ENCODE peak calls at places on chromosomes 11 and 22, in six cellular contexts. Y, E, F, Q, Z and T are unnamed samples.
A peak's percentile ranks its signal among the peaks of the same experiment; 100 is the strongest.

GRCh38 chr11:125082611-125083311 is 19.7 kb downstream of the SLC37A2 start:
- DNase-seq in Y (no peak), E (no peak), F (peak; percentile 60), Q (no peak), Z (no peak), T (no peak)

GRCh38 chr11:117470576-117470975 is 142.9 kb downstream of the CEP164 start:
- DNase-seq in Y (no peak), E (no peak), F (no peak), Q (no peak), Z (no peak), T (no peak)

GRCh38 chr22:19974233-19974861 is 32.7 kb upstream of the TXNRD2 start:
- DNase-seq in Y (peak; percentile 70), E (no peak), F (peak; percentile 68), Q (no peak), Z (peak; percentile 36), T (no peak)

GRCh38 chr11:34219862-34220490 is 114.5 kb downstream of the NAT10 start:
- DNase-seq in Y (no peak), E (peak; percentile 64), F (peak; percentile 55), Q (no peak), Z (no peak), T (peak; percentile 5)

GRCh38 chr11:3878036-3878584 is 22.6 kb downstream of the STIM1 start:
- DNase-seq in Y (no peak), E (no peak), F (no peak), Q (no peak), Z (no peak), T (no peak)

GRCh38 chr11:33893711-33894401 is 2.0 kb upstream of the LMO2 start:
- DNase-seq in Y (no peak), E (no peak), F (peak; percentile 86), Q (no peak), Z (no peak), T (no peak)

GRCh38 chr22:20138417-20138738 is 6.8 kb downstream of the ZDHHC8 start:
- DNase-seq in Y (no peak), E (no peak), F (no peak), Q (no peak), Z (no peak), T (no peak)

GRCh38 chr11:75279273-75279672 is 38.7 kb downstream of the TPBGL start:
- DNase-seq in Y (no peak), E (peak; percentile 36), F (no peak), Q (no peak), Z (no peak), T (no peak)

GRCh38 chr11:127103586-127104388 is 103.2 kb upstream of the KIRREL3 start:
- DNase-seq in Y (no peak), E (no peak), F (no peak), Q (no peak), Z (no peak), T (no peak)

GRCh38 chr22:25898707-25899365 is 156.8 kb downstream of the MYO18B start:
- DNase-seq in Y (no peak), E (no peak), F (no peak), Q (no peak), Z (no peak), T (no peak)

GRCh38 chr11:1880746-1881441 is 10.8 kb downstream of the PRR33 start:
- DNase-seq in Y (peak; percentile 14), E (no peak), F (no peak), Q (no peak), Z (no peak), T (no peak)

GRCh38 chr11:131253142-131253884 is 117.1 kb upstream of the NTM start:
- DNase-seq in Y (no peak), E (no peak), F (peak; percentile 69), Q (no peak), Z (no peak), T (no peak)

GRCh38 chr22:38072322-38073149 is 11.4 kb downstream of the SLC16A8 start:
- DNase-seq in Y (no peak), E (peak; percentile 48), F (no peak), Q (no peak), Z (no peak), T (no peak)

GRCh38 chr11:124582565-124582964 is 12.8 kb downstream of the OR8A1 start:
- DNase-seq in Y (no peak), E (no peak), F (no peak), Q (no peak), Z (no peak), T (no peak)

GRCh38 chr11:126597041-126597440 is 241.6 kb downstream of the ST3GAL4 start:
- DNase-seq in Y (no peak), E (no peak), F (no peak), Q (no peak), Z (no peak), T (no peak)

GRCh38 chr11:44032304-44033085 is 15.3 kb upstream of the ACCSL start:
- DNase-seq in Y (no peak), E (peak; percentile 66), F (peak; percentile 67), Q (no peak), Z (peak; percentile 44), T (peak; percentile 16)

GRCh38 chr22:37664249-37665101 is 6.0 kb downstream of the PDXP start:
- DNase-seq in Y (no peak), E (no peak), F (peak; percentile 70), Q (no peak), Z (no peak), T (no peak)

GRCh38 chr22:20437253-20438065 is at the start of gene SCARF2:
- DNase-seq in Y (no peak), E (peak; percentile 75), F (peak; percentile 82), Q (no peak), Z (peak; percentile 79), T (peak; percentile 51)

GRCh38 chr11:32385998-32386397 is 49.3 kb downstream of the WT1 start:
- DNase-seq in Y (peak; percentile 20), E (no peak), F (peak; percentile 77), Q (no peak), Z (no peak), T (peak; percentile 12)

GRCh38 chr11:76236092-76237026 is 30.1 kb upstream of the WNT11 start:
- DNase-seq in Y (no peak), E (no peak), F (peak; percentile 71), Q (peak; percentile 50), Z (no peak), T (no peak)

GRCh38 chr11:119518746-119519382 is 95.9 kb upstream of the THY1 start:
- DNase-seq in Y (no peak), E (no peak), F (peak; percentile 66), Q (no peak), Z (no peak), T (no peak)

GRCh38 chr22:30372915-30373314 is 14.3 kb downstream of the RNF215 start:
- DNase-seq in Y (no peak), E (no peak), F (no peak), Q (no peak), Z (no peak), T (no peak)

GRCh38 chr11:76701701-76702100 is 31.2 kb upstream of the LRRC32 start:
- DNase-seq in Y (no peak), E (peak; percentile 42), F (peak; percentile 70), Q (no peak), Z (peak; percentile 22), T (no peak)

GRCh38 chr22:39739338-39740027 is 154.1 kb downstream of the ENTHD1 start:
- DNase-seq in Y (no peak), E (no peak), F (no peak), Q (no peak), Z (no peak), T (no peak)

GRCh38 chr11:32012066-32012465 is 78.8 kb upstream of the RCN1 start:
- DNase-seq in Y (no peak), E (no peak), F (no peak), Q (no peak), Z (no peak), T (no peak)

GRCh38 chr11:31625868-31626267 is 116.3 kb downstream of the ELP4 start:
- DNase-seq in Y (no peak), E (no peak), F (no peak), Q (no peak), Z (no peak), T (no peak)

GRCh38 chr22:29079218-29079901 is 6.5 kb downstream of the KREMEN1 start:
- DNase-seq in Y (peak; percentile 70), E (no peak), F (no peak), Q (peak; percentile 49), Z (no peak), T (no peak)

GRCh38 chr11:29321293-29322132 is 695.3 kb downstream of the KCNA4 start:
- DNase-seq in Y (no peak), E (no peak), F (no peak), Q (no peak), Z (no peak), T (no peak)

GRCh38 chr11:35598254-35599125 is 19.8 kb upstream of the FJX1 start:
- DNase-seq in Y (no peak), E (no peak), F (no peak), Q (no peak), Z (no peak), T (no peak)

GRCh38 chr11:3127706-3128355 is 37.3 kb downstream of the OSBPL5 start:
- DNase-seq in Y (no peak), E (no peak), F (no peak), Q (no peak), Z (no peak), T (no peak)

GRCh38 chr22:35742342-35743100 is 24.8 kb downstream of the APOL5 start:
- DNase-seq in Y (no peak), E (no peak), F (peak; percentile 70), Q (no peak), Z (no peak), T (no peak)

GRCh38 chr11:528815-529728 is 6.3 kb downstream of the HRAS start:
- DNase-seq in Y (no peak), E (peak; percentile 62), F (no peak), Q (no peak), Z (no peak), T (no peak)

DNA sequence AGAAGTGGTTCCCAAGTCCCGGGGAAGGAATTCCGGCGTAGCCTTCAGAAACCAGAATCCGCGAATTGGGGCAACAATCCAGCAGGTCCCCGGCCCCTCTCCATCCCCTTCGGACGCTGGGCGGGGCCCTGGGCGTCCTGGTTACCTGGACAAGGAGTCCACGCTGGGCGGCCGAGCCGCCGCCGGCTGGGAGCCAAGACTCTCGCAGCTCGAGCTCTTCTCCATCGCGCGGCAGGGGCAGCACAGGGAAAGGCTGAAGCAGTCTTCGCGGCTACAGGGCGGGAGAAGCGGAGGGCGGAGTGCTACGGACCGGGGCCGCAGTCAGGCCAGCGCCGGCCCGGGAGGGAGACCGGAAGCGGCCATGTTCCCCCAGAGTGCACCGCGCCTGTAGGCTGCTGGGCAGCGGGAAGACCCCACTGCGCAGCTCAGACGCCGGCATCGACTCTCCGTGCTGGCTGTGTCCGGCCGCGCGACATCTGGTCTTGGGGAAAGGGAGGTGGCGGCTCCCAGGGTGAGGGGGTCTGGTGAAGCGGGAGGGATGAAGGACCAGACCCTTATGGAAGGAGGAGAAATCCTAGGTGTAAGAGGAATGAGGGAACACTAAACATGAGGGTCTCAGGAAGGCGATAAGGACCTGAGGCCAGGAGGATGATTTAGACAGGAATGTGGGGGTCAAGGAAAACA is at the start of gene MTMR2:
- DNase-seq in Y (peak; percentile 82), E (peak; percentile 86), F (peak; percentile 84), Q (peak; percentile 60), Z (peak; percentile 79), T (peak; percentile 76)
- H3K27ac ChIP-seq in Y (peak within 1 kb of the TSS; percentile 90), E (peak within 1 kb of the TSS; percentile 88), F (peak within 1 kb of the TSS; percentile 80), Q (peak within 1 kb of the TSS; percentile 93), Z (peak within 1 kb of the TSS; percentile 93), T (peak within 1 kb of the TSS; percentile 94)

GRCh38 chr22:49800408-49801238 is 27.1 kb downstream of the BRD1 start:
- DNase-seq in Y (no peak), E (no peak), F (no peak), Q (no peak), Z (no peak), T (no peak)
- TF ChIP-seq CTCF in Y (no peak), E (peak; percentile 18), F (no peak), Q (no peak), Z (no peak), T (no peak)

GRCh38 chr11:71451596-71452353 is 1.2 kb upstream of the NADSYN1 start:
- DNase-seq in Y (peak; percentile 71), E (peak; percentile 49), F (no peak), Q (no peak), Z (no peak), T (peak; percentile 16)
- H3K4me3 ChIP-seq in Y (peak overlapping the region; percentile 91), E (peak overlapping the region; percentile 87), F (peak overlapping the region; percentile 39), Q (peak overlapping the region; percentile 58), Z (peak overlapping the region; percentile 95), T (peak overlapping the region; percentile 75)

GRCh38 chr11:83521647-83522596 is 235.8 kb upstream of the CCDC90B start:
- DNase-seq in Y (no peak), E (no peak), F (peak; percentile 1), Q (no peak), Z (no peak), T (no peak)
- H3K27ac ChIP-seq in Y (no peak overlapping the region), E (no peak overlapping the region), F (no peak overlapping the region), Q (no peak overlapping the region), Z (no peak overlapping the region), T (no peak overlapping the region)